ENCODE peak calls at places on chromosomes 4 and X, in six cellular contexts. I is GM06990, Q is T-helper 9 cell, Y is NCI-H1092, N is fibroblast of mammary gland, F is T-helper 1 cell. E is an unnamed sample.
A peak's percentile ranks its signal among the peaks of the same experiment; 100 is the strongest.

GRCh38 chr4:86959588-86960500 is 25.0 kb downstream of the AFF1 start:
- DNase-seq in Y (no peak), Q (no peak), I (no peak), N (no peak), F (no peak), E (no peak)

GRCh38 chr4:74449571-74450297 is 4.8 kb downstream of the AREG start:
- DNase-seq in N (peak; percentile 61), F (no peak), I (no peak), Y (no peak), Q (no peak), E (no peak)

GRCh38 chr4:8110071-8110986 is 48.3 kb downstream of the ABLIM2 start:
- DNase-seq in N (no peak), Q (no peak), F (no peak), Y (no peak), I (no peak), E (no peak)

GRCh38 chrX:69258893-69259292 is 93.6 kb upstream of the PJA1 start:
- DNase-seq in N (no peak), F (no peak), Q (no peak), Y (no peak), I (no peak), E (no peak)

GRCh38 chr4:176988226-176988625 is 195.5 kb upstream of the VEGFC start:
- DNase-seq in I (no peak), F (no peak), Q (no peak), Y (no peak), N (peak; percentile 98), E (no peak)

GRCh38 chr4:139839664-139840063 is 174.0 kb downstream of the MGST2 start:
- DNase-seq in N (no peak), Y (no peak), F (no peak), Q (no peak), I (no peak), E (no peak)

GRCh38 chr4:120066182-120066524 is 495 bp downstream of the MAD2L1 start:
- DNase-seq in I (no peak), Q (no peak), N (no peak), Y (no peak), F (no peak), E (no peak)

GRCh38 chrX:135345328-135345645 is 36.0 kb downstream of the ETDC start:
- DNase-seq in F (no peak), Y (peak; percentile 49), N (peak; percentile 80), Q (no peak), I (no peak), E (peak; percentile 29)

GRCh38 chr4:141074098-141074878 is 59.0 kb downstream of the RNF150 start:
- DNase-seq in I (no peak), F (no peak), N (no peak), Y (no peak), Q (no peak), E (no peak)

GRCh38 chrX:356385-357034 is 30.2 kb downstream of the PPP2R3B start:
- DNase-seq in Y (no peak), N (peak; percentile 80), Q (no peak), F (no peak), I (no peak), E (no peak)

GRCh38 chrX:139204903-139205667 is 325.5 kb upstream of the F9 start:
- DNase-seq in Q (no peak), Y (peak; percentile 35), I (no peak), N (no peak), F (no peak), E (no peak)

GRCh38 chr4:112144546-112145325 is 518 bp upstream of the FAM241A start:
- DNase-seq in N (no peak), F (no peak), I (peak; percentile 5), Q (peak; percentile 4), Y (no peak), E (no peak)

GRCh38 chr4:10168151-10168550 is 51.6 kb upstream of the WDR1 start:
- DNase-seq in N (no peak), Q (no peak), I (no peak), F (no peak), Y (no peak), E (no peak)

GRCh38 chrX:39935414-39936064 is 162.2 kb downstream of the BCOR start:
- DNase-seq in N (no peak), F (no peak), I (no peak), Y (no peak), Q (no peak), E (no peak)

GRCh38 chrX:154603438-154604430 is 15.3 kb downstream of the CTAG1B start:
- DNase-seq in I (no peak), F (no peak), Y (no peak), Q (no peak), N (peak; percentile 58), E (no peak)

GRCh38 chr4:122890142-122890769 is 32.1 kb downstream of the NUDT6 start:
- DNase-seq in N (no peak), F (no peak), I (peak; percentile 6), Y (no peak), Q (no peak), E (no peak)

GRCh38 chrX:50495616-50496015 is 25.0 kb upstream of the DGKK start:
- DNase-seq in I (no peak), Q (no peak), F (no peak), Y (no peak), N (peak; percentile 1), E (no peak)

GRCh38 chr4:72468904-72469502 is 100.0 kb downstream of the ADAMTS3 start:
- DNase-seq in Y (no peak), F (no peak), Q (no peak), N (peak; percentile 51), I (no peak), E (no peak)

GRCh38 chr4:74800310-74800709 is 6.0 kb upstream of the BTC start:
- DNase-seq in F (no peak), I (no peak), N (no peak), Y (no peak), Q (no peak), E (no peak)

GRCh38 chr4:6767725-6768538 is 14.6 kb upstream of the KIAA0232 start:
- DNase-seq in I (no peak), Y (no peak), Q (no peak), N (no peak), F (no peak), E (no peak)

GRCh38 chrX:112734250-112734649 is 54.5 kb upstream of the LHFPL1 start:
- DNase-seq in I (no peak), Q (no peak), F (no peak), Y (no peak), N (peak; percentile 4), E (no peak)

GRCh38 chr4:186260117-186260503 is 5.9 kb upstream of the F11 start:
- DNase-seq in Y (no peak), Q (no peak), F (no peak), I (no peak), N (no peak), E (no peak)

GRCh38 chr4:61149278-61149677 is 50.8 kb upstream of the ADGRL3 start:
- DNase-seq in Y (no peak), N (no peak), I (no peak), F (no peak), Q (no peak), E (no peak)

GRCh38 chr4:188254211-188254610 is 115.0 kb downstream of the TRIML1 start:
- DNase-seq in Q (no peak), F (no peak), I (no peak), N (peak; percentile 14), Y (no peak), E (no peak)

GRCh38 chr4:138458751-138459150 is 216.6 kb upstream of the SLC7A11 start:
- DNase-seq in I (no peak), Y (no peak), F (no peak), Q (no peak), N (no peak), E (no peak)

GRCh38 chrX:4397471-4397870 is 684.0 kb upstream of the PRKX start:
- DNase-seq in N (no peak), Q (no peak), Y (no peak), I (no peak), F (no peak), E (no peak)

GRCh38 chrX:7069556-7069955 is 78.0 kb upstream of the STS start:
- DNase-seq in F (no peak), N (no peak), Q (no peak), I (no peak), Y (no peak), E (no peak)

GRCh38 chrX:151419748-151420147 is 22.7 kb downstream of the VMA21 start:
- DNase-seq in I (no peak), Q (no peak), N (no peak), F (no peak), Y (no peak), E (no peak)